ENCODE peak calls at places on chromosomes 2 and 18, in ten cellular contexts. M is activated CD8-positive, alpha-beta memory T cell treated with anti-CD3 and anti-CD28 coated beads for 48 hours; F is T follicular helper cell; S is posterior vena cava; R is fibroblast of pulmonary artery; I is NCI-H2081 treated with DMSO at 0.1 percent for 48 hours; B is brain microvascular endothelial cell; T is NCI-H1417; Z is NCI-H345; V is K562. X is an unnamed sample.

GRCh38 chr2:20159411-20159810 is 65.5 kb downstream of the SDC1 start:
- DNase-seq in V (no peak), M (no peak), Z (no peak), R (no peak), I (no peak), B (no peak), F (no peak), T (no peak), S (no peak), X (no peak)

GRCh38 chr2:28049416-28049815 is 158.9 kb downstream of the BABAM2 start:
- DNase-seq in Z (no peak), S (no peak), R (no peak), B (no peak), V (no peak), I (no peak), F (no peak), T (no peak), M (no peak), X (no peak)

GRCh38 chr18:6764382-6764781 is 34.9 kb downstream of the ARHGAP28 start:
- DNase-seq in Z (no peak), T (no peak), R (no peak), F (no peak), V (no peak), S (no peak), I (no peak), M (no peak), B (no peak), X (no peak)

GRCh38 chr2:26726229-26726628 is 33.7 kb downstream of the KCNK3 start:
- DNase-seq in T (no peak), F (no peak), V (no peak), I (no peak), Z (no peak), M (no peak), B (no peak), S (no peak), R (no peak), X (no peak)

GRCh38 chr2:10918661-10919414 is 7.1 kb downstream of the KCNF1 start:
- DNase-seq in I (no peak), R (peak; percentile 58), B (no peak), T (peak; percentile 50), F (no peak), V (peak; percentile 44), S (peak; percentile 74), M (no peak), Z (peak; percentile 33), X (no peak)

GRCh38 chr2:134154269-134154668 is 99.6 kb upstream of the MGAT5 start:
- DNase-seq in V (peak; percentile 21), R (peak; percentile 24), F (no peak), Z (no peak), T (no peak), I (no peak), S (no peak), M (no peak), B (no peak), X (no peak)

GRCh38 chr2:220337611-220338440 is 710.4 kb downstream of the SLC4A3 start:
- DNase-seq in M (no peak), T (no peak), Z (no peak), R (no peak), V (no peak), B (no peak), F (no peak), I (no peak), S (no peak), X (no peak)

GRCh38 chr2:42852798-42853197 is 60.4 kb upstream of the HAAO start:
- DNase-seq in I (no peak), R (no peak), F (no peak), M (no peak), V (no peak), S (no peak), Z (no peak), B (no peak), T (no peak), X (no peak)

GRCh38 chr2:30177861-30178465 is 31.2 kb downstream of the YPEL5 start:
- DNase-seq in I (no peak), V (no peak), M (no peak), F (no peak), S (no peak), R (no peak), T (no peak), Z (no peak), B (no peak), X (no peak)

GRCh38 chr18:49487711-49488310 is 777 bp upstream of the C18orf32 start:
- DNase-seq in B (no peak), M (no peak), S (no peak), Z (no peak), R (no peak), T (no peak), V (no peak), I (no peak), F (no peak), X (no peak)

GRCh38 chr2:234203135-234203984 is 152.9 kb downstream of the SPP2 start:
- DNase-seq in I (no peak), R (peak; percentile 95), S (no peak), M (no peak), Z (no peak), T (no peak), V (no peak), B (peak; percentile 91), F (no peak), X (no peak)

GRCh38 chr2:162928356-162928755 is 89.8 kb upstream of the KCNH7 start:
- DNase-seq in Z (no peak), M (no peak), V (no peak), S (no peak), B (no peak), T (no peak), I (no peak), R (no peak), F (no peak), X (no peak)

GRCh38 chr2:211879323-211879722 is 659.3 kb downstream of the ERBB4 start:
- DNase-seq in V (no peak), M (no peak), R (peak; percentile 11), Z (no peak), F (no peak), T (no peak), B (peak; percentile 33), I (no peak), S (no peak), X (no peak)

GRCh38 chr18:73563345-73563744 is 584.3 kb downstream of the FBXO15 start:
- DNase-seq in S (no peak), F (no peak), B (peak; percentile 2), V (no peak), Z (no peak), I (no peak), R (peak; percentile 61), T (no peak), M (no peak), X (no peak)

GRCh38 chr18:74430811-74431571 is 26.1 kb downstream of the DIPK1C start:
- DNase-seq in M (no peak), Z (no peak), R (no peak), B (no peak), F (no peak), S (no peak), V (no peak), I (no peak), T (no peak), X (no peak)

GRCh38 chr2:46837112-46837454 is 78.5 kb downstream of the MCFD2 start:
- DNase-seq in T (no peak), F (no peak), R (no peak), I (no peak), Z (no peak), V (no peak), S (peak; percentile 38), B (no peak), M (no peak), X (no peak)

GRCh38 chr18:57898506-57899124 is 95.5 kb upstream of the ATP8B1 start:
- DNase-seq in R (peak; percentile 55), T (peak; percentile 59), M (no peak), Z (peak; percentile 15), I (no peak), B (no peak), F (no peak), V (no peak), S (no peak), X (no peak)

GRCh38 chr2:39728941-39729351 is 50.1 kb downstream of the THUMPD2 start:
- DNase-seq in M (no peak), S (no peak), R (peak; percentile 55), V (peak; percentile 46), I (no peak), B (peak; percentile 51), F (no peak), Z (peak; percentile 16), T (no peak), X (no peak)

GRCh38 chr18:35481960-35482366 is 15.8 kb downstream of the INO80C start:
- DNase-seq in T (no peak), B (no peak), Z (no peak), M (no peak), S (no peak), V (no peak), I (no peak), F (no peak), R (no peak), X (no peak)

GRCh38 chr18:74515620-74516231 is 18.6 kb upstream of the CNDP1 start:
- DNase-seq in T (no peak), R (no peak), F (no peak), V (no peak), B (no peak), I (no peak), M (no peak), Z (no peak), S (peak; percentile 65), X (no peak)

GRCh38 chr2:17196380-17196779 is 321.9 kb downstream of the RAD51AP2 start:
- DNase-seq in Z (no peak), T (no peak), I (no peak), R (no peak), V (no peak), S (no peak), F (no peak), M (no peak), B (no peak), X (no peak)

GRCh38 chr2:62184499-62185045 is 11.3 kb upstream of the B3GNT2 start:
- DNase-seq in S (no peak), R (no peak), T (no peak), F (no peak), B (no peak), M (no peak), Z (no peak), V (no peak), I (no peak), X (no peak)

GRCh38 chr2:98795903-98796676 is 65.2 kb upstream of the MGAT4A start:
- DNase-seq in F (no peak), V (no peak), R (peak; percentile 29), I (no peak), M (no peak), Z (no peak), S (no peak), T (no peak), B (no peak), X (no peak)

GRCh38 chr18:48754993-48755473 is 195.7 kb downstream of the SMAD7 start:
- DNase-seq in M (no peak), B (no peak), Z (no peak), I (no peak), S (no peak), F (no peak), T (no peak), R (no peak), V (no peak), X (no peak)

GRCh38 chr2:4915348-4915747 is 776.8 kb upstream of the SOX11 start:
- DNase-seq in Z (no peak), V (no peak), M (no peak), T (no peak), F (no peak), B (no peak), S (no peak), R (no peak), I (no peak), X (no peak)

X was measured in stimulated activated effector memory CD8-positive, alpha-beta T cell treated with anti-CD3 and anti-CD28 coated beads, Interleukin-12 subunit alpha, Interleukin-12 subunit beta, amount 100 ng/mL, for 72 hours.